ENCODE peak calls at places on chromosomes 6 and 20, in five cellular contexts. One of them, this sample, is unnamed.

GRCh38 chr6:135285165-135285564 is 104.1 kb downstream of the MYB start:
- DNase-seq in GM12892: no peak
- DNase-seq in HCT116: no peak
- DNase-seq in osteoblast: no peak
- DNase-seq in stimulated activated CD8-positive, alpha-beta memory T cell treated with anti-CD3 and anti-CD28 coated beads, Interleukin-2, amount 100 ng/mL, for 1 hour: no peak
- DNase-seq in this sample: no peak

GRCh38 chr20:59988141-59988540 is 29.9 kb downstream of the CDH26 start:
- DNase-seq in GM12892: no peak
- DNase-seq in osteoblast: no peak
- DNase-seq in HCT116: peak
- DNase-seq in stimulated activated CD8-positive, alpha-beta memory T cell treated with anti-CD3 and anti-CD28 coated beads, Interleukin-2, amount 100 ng/mL, for 1 hour: no peak
- DNase-seq in this sample: no peak

GRCh38 chr6:8059129-8059528 is 5.1 kb downstream of the BLOC1S5 start:
- DNase-seq in stimulated activated CD8-positive, alpha-beta memory T cell treated with anti-CD3 and anti-CD28 coated beads, Interleukin-2, amount 100 ng/mL, for 1 hour: no peak
- DNase-seq in osteoblast: peak
- DNase-seq in GM12892: no peak
- DNase-seq in HCT116: no peak
- DNase-seq in this sample: no peak

GRCh38 chr6:45965007-45965406 is 50.7 kb downstream of the CLIC5 start:
- DNase-seq in stimulated activated CD8-positive, alpha-beta memory T cell treated with anti-CD3 and anti-CD28 coated beads, Interleukin-2, amount 100 ng/mL, for 1 hour: no peak
- DNase-seq in GM12892: no peak
- DNase-seq in osteoblast: peak
- DNase-seq in HCT116: no peak
- DNase-seq in this sample: no peak

GRCh38 chr20:53021934-53022333 is 49.8 kb downstream of the TSHZ2 start:
- DNase-seq in GM12892: no peak
- DNase-seq in HCT116: no peak
- DNase-seq in stimulated activated CD8-positive, alpha-beta memory T cell treated with anti-CD3 and anti-CD28 coated beads, Interleukin-2, amount 100 ng/mL, for 1 hour: no peak
- DNase-seq in osteoblast: no peak
- DNase-seq in this sample: no peak

GRCh38 chr6:100230976-100231316 is 233.8 kb downstream of the SIM1 start:
- DNase-seq in GM12892: no peak
- DNase-seq in HCT116: no peak
- DNase-seq in stimulated activated CD8-positive, alpha-beta memory T cell treated with anti-CD3 and anti-CD28 coated beads, Interleukin-2, amount 100 ng/mL, for 1 hour: no peak
- DNase-seq in osteoblast: peak
- DNase-seq in this sample: no peak

GRCh38 chr20:4167261-4168004 is 152.1 kb upstream of the RNF24 start:
- DNase-seq in HCT116: no peak
- DNase-seq in osteoblast: peak
- DNase-seq in GM12892: no peak
- DNase-seq in stimulated activated CD8-positive, alpha-beta memory T cell treated with anti-CD3 and anti-CD28 coated beads, Interleukin-2, amount 100 ng/mL, for 1 hour: no peak
- DNase-seq in this sample: no peak

GRCh38 chr6:17968081-17968518 is 19.3 kb downstream of the KIF13A start:
- DNase-seq in stimulated activated CD8-positive, alpha-beta memory T cell treated with anti-CD3 and anti-CD28 coated beads, Interleukin-2, amount 100 ng/mL, for 1 hour: no peak
- DNase-seq in osteoblast: peak
- DNase-seq in GM12892: no peak
- DNase-seq in HCT116: no peak
- DNase-seq in this sample: no peak

GRCh38 chr20:46013826-46014516 is 5.3 kb downstream of the MMP9 start:
- DNase-seq in HCT116: peak
- DNase-seq in osteoblast: peak
- DNase-seq in GM12892: peak
- DNase-seq in stimulated activated CD8-positive, alpha-beta memory T cell treated with anti-CD3 and anti-CD28 coated beads, Interleukin-2, amount 100 ng/mL, for 1 hour: no peak
- DNase-seq in this sample: peak

GRCh38 chr20:58988565-58988882 is 7.5 kb downstream of the NELFCD start:
- DNase-seq in stimulated activated CD8-positive, alpha-beta memory T cell treated with anti-CD3 and anti-CD28 coated beads, Interleukin-2, amount 100 ng/mL, for 1 hour: no peak
- DNase-seq in HCT116: no peak
- DNase-seq in osteoblast: no peak
- DNase-seq in GM12892: no peak
- DNase-seq in this sample: no peak

GRCh38 chr6:110462884-110463481 is 13.4 kb downstream of the SLC22A16 start:
- DNase-seq in HCT116: no peak
- DNase-seq in osteoblast: no peak
- DNase-seq in GM12892: no peak
- DNase-seq in stimulated activated CD8-positive, alpha-beta memory T cell treated with anti-CD3 and anti-CD28 coated beads, Interleukin-2, amount 100 ng/mL, for 1 hour: no peak
- DNase-seq in this sample: no peak

GRCh38 chr20:59525500-59526241 is 78.7 kb upstream of the PHACTR3 start:
- DNase-seq in osteoblast: peak
- DNase-seq in GM12892: peak
- DNase-seq in stimulated activated CD8-positive, alpha-beta memory T cell treated with anti-CD3 and anti-CD28 coated beads, Interleukin-2, amount 100 ng/mL, for 1 hour: no peak
- DNase-seq in HCT116: peak
- DNase-seq in this sample: peak